ENCODE peak calls at places on chromosomes 2 and 18, in five cellular contexts. F, X, I, C and K are unnamed samples.
A peak's percentile ranks its signal among the peaks of the same experiment; 100 is the strongest.

GRCh38 chr18:59219672-59220163 is at the start of gene GRP:
- DNase-seq in X (peak; percentile 42), I (no peak), F (no peak), C (no peak), K (no peak)

GRCh38 chr18:13464432-13465125 is 246.0 kb downstream of the LDLRAD4 start:
- DNase-seq in C (no peak), F (no peak), X (no peak), I (no peak), K (peak; percentile 65)

GRCh38 chr2:166593403-166593802 is 99.4 kb upstream of the SCN7A start:
- DNase-seq in X (no peak), C (no peak), I (no peak), F (peak; percentile 96), K (no peak)

GRCh38 chr18:74294526-74294925 is 2.8 kb upstream of the CYB5A start:
- DNase-seq in I (peak; percentile 51), X (no peak), C (no peak), F (no peak), K (no peak)

GRCh38 chr2:224101820-224102630 is 62.9 kb upstream of the SERPINE2 start:
- DNase-seq in X (no peak), I (no peak), F (peak; percentile 98), C (peak; percentile 60), K (no peak)

GRCh38 chr2:127506502-127506901 is 19.8 kb downstream of the IWS1 start:
- DNase-seq in X (no peak), C (no peak), F (no peak), I (no peak), K (no peak)

GRCh38 chr18:58615150-58616132 is 13.4 kb downstream of the ALPK2 start:
- DNase-seq in F (peak; percentile 30), X (no peak), I (no peak), C (no peak), K (peak; percentile 64)

GRCh38 chr2:217886720-217887309 is 116.0 kb downstream of the TNS1 start:
- DNase-seq in F (peak; percentile 73), X (peak; percentile 68), I (peak; percentile 77), C (peak; percentile 76), K (peak; percentile 47)

GRCh38 chr2:82215212-82215611 is 1910.7 kb upstream of the LRRTM1 start:
- DNase-seq in X (no peak), F (no peak), I (no peak), C (no peak), K (no peak)

GRCh38 chr2:96396095-96396494 is 60.5 kb downstream of the NCAPH start:
- DNase-seq in I (no peak), X (no peak), C (no peak), F (no peak), K (no peak)

GRCh38 chr2:145421841-145422240 is 901.9 kb upstream of the ZEB2 start:
- DNase-seq in X (no peak), C (no peak), I (no peak), F (peak; percentile 70), K (no peak)

GRCh38 chr2:190984595-190984994 is 29.4 kb downstream of the STAT1 start:
- DNase-seq in F (peak; percentile 86), C (no peak), X (no peak), I (no peak), K (no peak)

GRCh38 chr2:11435036-11435435 is 30.9 kb downstream of the E2F6 start:
- DNase-seq in F (no peak), X (no peak), C (no peak), I (no peak), K (no peak)

GRCh38 chr18:48201952-48202898 is 207.0 kb downstream of the ZBTB7C start:
- DNase-seq in C (no peak), I (no peak), X (no peak), F (no peak), K (no peak)

GRCh38 chr2:179239194-179239593 is 25.4 kb downstream of the SESTD1 start:
- DNase-seq in C (peak; percentile 25), X (no peak), F (peak; percentile 28), I (no peak), K (no peak)

GRCh38 chr18:48312066-48312465 is 97.1 kb downstream of the ZBTB7C start:
- DNase-seq in F (no peak), X (no peak), I (no peak), C (no peak), K (no peak)

GRCh38 chr2:3633089-3633981 is 24.7 kb upstream of the ALLC start:
- DNase-seq in I (peak; percentile 11), X (no peak), F (peak; percentile 81), C (no peak), K (no peak)

GRCh38 chr2:164722604-164723338 is 101.5 kb upstream of the GRB14 start:
- DNase-seq in X (no peak), F (no peak), I (no peak), C (no peak), K (no peak)

GRCh38 chr2:43421194-43421593 is 174.6 kb downstream of the THADA start:
- DNase-seq in C (no peak), F (no peak), X (no peak), I (no peak), K (no peak)

GRCh38 chr18:72444756-72445155 is 99.4 kb downstream of the CBLN2 start:
- DNase-seq in I (no peak), F (no peak), C (no peak), X (no peak), K (no peak)

GRCh38 chr2:150626934-150627336 is 139.5 kb upstream of the RND3 start:
- DNase-seq in C (no peak), I (no peak), X (no peak), F (no peak), K (no peak)

GRCh38 chr2:157825885-157826284 is 50.2 kb downstream of the ACVR1 start:
- DNase-seq in C (no peak), X (no peak), I (no peak), F (peak; percentile 54), K (no peak)

GRCh38 chr2:48543895-48544294 is 13.9 kb downstream of the STON1 start:
- DNase-seq in X (no peak), C (no peak), I (no peak), F (no peak), K (no peak)

GRCh38 chr2:130836501-130837174 is at the start of gene ARHGEF4:
- DNase-seq in I (no peak), F (no peak), X (peak; percentile 89), C (peak; percentile 49), K (no peak)

GRCh38 chr2:43877782-43878464 is 39.2 kb downstream of the ABCG8 start:
- DNase-seq in I (peak; percentile 51), F (peak; percentile 56), X (peak; percentile 87), C (peak; percentile 73), K (peak; percentile 47)

GRCh38 chr2:147716906-147717305 is 127.9 kb upstream of the ACVR2A start:
- DNase-seq in F (no peak), X (no peak), I (no peak), C (no peak), K (no peak)

GRCh38 chr18:22267225-22267624 is 97.8 kb downstream of the GATA6 start:
- DNase-seq in I (no peak), F (no peak), C (no peak), X (no peak), K (no peak)

GRCh38 chr2:204264746-204265145 is 280.5 kb upstream of the PARD3B start:
- DNase-seq in I (no peak), F (no peak), X (no peak), C (no peak), K (no peak)

GRCh38 chr2:25856377-25856776 is 21.9 kb downstream of the ASXL2 start:
- DNase-seq in X (no peak), F (no peak), C (no peak), I (no peak), K (no peak)

GRCh38 chr18:23460285-23461273 is 7.5 kb downstream of the RIOK3 start:
- DNase-seq in X (no peak), I (no peak), C (no peak), F (no peak), K (no peak)

GRCh38 chr18:23462876-23463275 is 9.8 kb downstream of the RIOK3 start:
- DNase-seq in X (no peak), F (peak; percentile 60), C (no peak), I (no peak), K (no peak)

GRCh38 chr18:23458830-23459529 is 5.9 kb downstream of the RIOK3 start:
- DNase-seq in C (no peak), X (no peak), F (no peak), I (no peak), K (no peak)

GRCh38 chr18:23456835-23457234 is 3.7 kb downstream of the RIOK3 start:
- DNase-seq in I (no peak), C (no peak), X (no peak), F (no peak), K (no peak)

GRCh38 chr18:23459530-23459921 is 6.4 kb downstream of the RIOK3 start:
- DNase-seq in I (no peak), C (no peak), X (no peak), F (no peak), K (no peak)
- H3K4me1 ChIP-seq in I (peaks cover 25% of the 10 kb centered on the region), C (peaks cover 33% of the 10 kb centered on the region), X (no peaks in the 10 kb centered on the region), F (peaks cover 3% of the 10 kb centered on the region), K (peaks cover 63% of the 10 kb centered on the region)

GRCh38 chr2:74498500-74499268 is 719 bp downstream of the LBX2 start:
- DNase-seq in I (no peak), X (peak; percentile 49), C (peak; percentile 32), F (no peak), K (peak; percentile 19)

GRCh38 chr2:74499269-74499939 is at the start of gene LBX2:
- DNase-seq in I (no peak), X (peak; percentile 57), C (no peak), F (no peak), K (no peak)

GRCh38 chr2:74497777-74498499 is 1.5 kb downstream of the LBX2 start:
- DNase-seq in F (no peak), C (no peak), I (no peak), X (peak; percentile 35), K (no peak)

GRCh38 chr2:74495440-74495839 is 4.0 kb downstream of the LBX2 start:
- DNase-seq in F (no peak), I (no peak), X (no peak), C (no peak), K (no peak)

DNA sequence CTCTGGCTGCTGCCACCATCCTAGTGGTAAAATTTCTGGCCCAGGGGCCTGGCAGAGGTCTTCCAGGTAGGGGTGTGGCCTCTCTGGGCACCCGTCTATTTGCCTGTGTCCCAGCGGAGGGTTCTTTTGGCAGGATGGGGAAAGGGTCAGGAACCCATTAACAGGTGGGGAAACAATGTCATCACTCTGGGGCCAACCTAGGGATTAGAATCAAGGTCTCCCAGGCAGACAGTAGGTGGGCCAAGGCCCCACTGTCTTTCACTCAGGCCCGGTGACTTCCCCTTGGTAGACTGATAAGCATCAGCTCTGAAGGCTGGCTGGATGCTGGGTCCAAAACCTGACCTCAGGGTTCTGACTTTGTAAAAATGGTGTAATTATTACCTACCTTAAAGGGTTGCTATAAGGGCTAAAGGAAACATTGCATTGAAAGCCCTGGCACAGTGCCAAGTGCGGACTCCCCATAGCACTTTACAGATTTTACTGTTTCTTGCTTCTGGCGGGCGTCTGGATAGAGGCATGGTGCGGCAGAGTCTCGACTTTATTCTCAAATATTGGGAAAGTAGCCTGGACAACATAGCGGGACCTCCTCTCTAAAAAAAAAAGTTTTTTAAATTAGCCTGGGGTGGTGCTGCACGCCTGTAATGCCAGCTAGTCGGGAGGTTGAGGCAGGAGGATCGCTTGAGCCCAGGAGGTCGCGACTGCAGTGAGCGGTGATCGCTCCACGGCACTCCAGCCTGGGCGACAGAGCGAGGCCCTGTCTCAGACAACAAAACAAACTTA is 2.2 kb downstream of the LBX2 start:
- DNase-seq in C (no peak), I (no peak), X (no peak), F (no peak), K (no peak)
- H3K4me3 ChIP-seq in C (no peak overlapping the region), I (no peak overlapping the region), X (no peak overlapping the region), F (no peak overlapping the region), K (no peak overlapping the region)

GRCh38 chr2:9983413-9984216 is 32.1 kb downstream of the GRHL1 start:
- DNase-seq in X (no peak), I (no peak), F (peak; percentile 62), C (no peak), K (no peak)
- H3K27ac ChIP-seq in X (peak overlapping the region; percentile 11), I (no peak overlapping the region), F (no peak overlapping the region), C (no peak overlapping the region), K (no peak overlapping the region)

GRCh38 chr2:197201874-197202273 is 108.7 kb downstream of the ANKRD44 start:
- DNase-seq in X (no peak), I (no peak), F (no peak), C (no peak), K (no peak)
- H3K4me1 ChIP-seq in X (peaks cover 34% of the 10 kb centered on the region), I (peaks cover 6% of the 10 kb centered on the region), F (peaks cover 9% of the 10 kb centered on the region), C (no peaks in the 10 kb centered on the region), K (peaks cover 90% of the 10 kb centered on the region)